ENCODE peak calls at places on chromosomes 4 and X, in four cellular contexts. N is transverse colon, J is GM23338, Q is GM12891. C is an unnamed sample.
A peak's percentile ranks its signal among the peaks of the same experiment; 100 is the strongest.

GRCh38 chr4:100311181-100311580 is 120.9 kb upstream of the DDIT4L start:
- DNase-seq in Q (no peak), N (no peak), J (peak; percentile 15), C (peak; percentile 21)

GRCh38 chr4:54165438-54165837 is 63.7 kb upstream of the PDGFRA start:
- DNase-seq in N (no peak), J (no peak), Q (no peak), C (peak; percentile 36)

GRCh38 chrX:120450163-120450562 is 18.9 kb downstream of the LAMP2 start:
- DNase-seq in N (no peak), Q (no peak), J (peak; percentile 15), C (no peak)

GRCh38 chrX:33210156-33210555 is 1.2 kb downstream of the DMD start:
- DNase-seq in N (no peak), J (no peak), Q (no peak), C (no peak)

GRCh38 chr4:3702084-3702521 is 64.1 kb upstream of the ADRA2C start:
- DNase-seq in Q (no peak), N (no peak), J (no peak), C (no peak)

GRCh38 chr4:70704333-70705145 is 16.2 kb downstream of the UTP3 start:
- DNase-seq in Q (peak; percentile 54), N (peak; percentile 88), J (peak; percentile 94), C (peak; percentile 42)

GRCh38 chrX:42941671-42942070 is 163.7 kb upstream of the PPP1R2C start:
- DNase-seq in J (no peak), Q (no peak), N (no peak), C (no peak)

GRCh38 chr4:126915999-126916625 is 716.6 kb upstream of the INTU start:
- DNase-seq in N (no peak), Q (no peak), J (no peak), C (no peak)

GRCh38 chr4:75830906-75831305 is 71.3 kb downstream of the PPEF2 start:
- DNase-seq in J (no peak), N (no peak), Q (no peak), C (no peak)

GRCh38 chrX:17750436-17750835 is 13.1 kb downstream of the SCML1 start:
- DNase-seq in Q (no peak), N (no peak), J (no peak), C (no peak)

GRCh38 chrX:154029439-154029838 is 9.7 kb upstream of the IRAK1 start:
- DNase-seq in J (no peak), N (peak; percentile 37), Q (no peak), C (no peak)

GRCh38 chr4:13590766-13591165 is 36.8 kb downstream of the BOD1L1 start:
- DNase-seq in Q (no peak), N (no peak), J (no peak), C (no peak)

GRCh38 chrX:133440081-133440796 is 24.9 kb upstream of the GPC4 start:
- DNase-seq in N (no peak), J (peak; percentile 72), Q (no peak), C (no peak)

GRCh38 chrX:16435399-16435986 is 214.5 kb upstream of the S100G start:
- DNase-seq in Q (no peak), N (no peak), J (no peak), C (no peak)

GRCh38 chrX:1581132-1581531 is 10.3 kb upstream of the AKAP17A start:
- DNase-seq in J (peak; percentile 76), Q (no peak), N (peak; percentile 65), C (no peak)

GRCh38 chrX:26747877-26748276 is 531.9 kb downstream of the MAGEB5 start:
- DNase-seq in J (no peak), Q (no peak), N (no peak), C (no peak)

GRCh38 chrX:55487143-55487542 is 2.5 kb downstream of the USP51 start:
- DNase-seq in Q (no peak), J (no peak), N (no peak), C (no peak)

GRCh38 chrX:103817502-103817901 is 14.6 kb downstream of the RAB9B start:
- DNase-seq in J (peak; percentile 63), Q (no peak), N (no peak), C (peak; percentile 15)

GRCh38 chrX:41720125-41720780 is 3.7 kb upstream of the GPR82 start:
- DNase-seq in Q (peak; percentile 6), J (no peak), N (peak; percentile 22), C (no peak)

GRCh38 chrX:120755066-120755846 is 120.4 kb downstream of the CT47B1 start:
- DNase-seq in J (no peak), Q (no peak), N (peak; percentile 47), C (no peak)

GRCh38 chrX:46263494-46263893 is 281.7 kb downstream of the ZNF674 start:
- DNase-seq in Q (no peak), N (no peak), J (no peak), C (peak; percentile 40)

GRCh38 chr4:144171697-144172096 is 31.2 kb upstream of the GYPA start:
- DNase-seq in N (no peak), Q (no peak), J (no peak), C (no peak)

GRCh38 chr4:155473420-155474095 is 96.8 kb upstream of the MAP9 start:
- DNase-seq in Q (no peak), N (no peak), J (no peak), C (no peak)

GRCh38 chr4:183011213-183011907 is 87.7 kb upstream of the WWC2 start:
- DNase-seq in J (no peak), Q (no peak), N (no peak), C (no peak)

GRCh38 chrX:42615161-42615563 is 162.8 kb downstream of the PPP1R2C start:
- DNase-seq in J (peak; percentile 44), N (peak; percentile 68), Q (no peak), C (peak; percentile 41)

GRCh38 chr4:102500371-102501175 is 586 bp upstream of the NFKB1 start:
- DNase-seq in J (peak; percentile 62), N (peak; percentile 52), Q (no peak), C (no peak)

GRCh38 chr4:2835978-2836377 is 7.7 kb upstream of the ADD1 start:
- DNase-seq in J (no peak), Q (no peak), N (peak; percentile 8), C (no peak)

GRCh38 chr4:118175506-118175905 is 141.2 kb downstream of the NDST3 start:
- DNase-seq in J (no peak), Q (no peak), N (no peak), C (no peak)

GRCh38 chrX:85993539-85994197 is 53.7 kb downstream of the CHM start:
- DNase-seq in J (no peak), Q (no peak), N (no peak), C (no peak)

GRCh38 chr4:20062054-20062453 is 189.7 kb upstream of the SLIT2 start:
- DNase-seq in J (no peak), Q (no peak), N (no peak), C (no peak)

GRCh38 chrX:13653022-13653693 is at the start of gene TCEANC:
- DNase-seq in Q (peak; percentile 58), J (peak; percentile 90), N (peak; percentile 97), C (peak; percentile 90)

GRCh38 chr4:90904018-90904417 is 776.8 kb downstream of the CCSER1 start:
- DNase-seq in Q (no peak), J (peak; percentile 28), N (no peak), C (no peak)

GRCh38 chr4:48311896-48312295 is 29.4 kb upstream of the SLAIN2 start:
- DNase-seq in J (no peak), Q (no peak), N (no peak), C (no peak)

GRCh38 chrX:13770013-13770412 is 35.5 kb downstream of the OFD1 start:
- DNase-seq in J (no peak), Q (no peak), N (no peak), C (no peak)

GRCh38 chr4:119011607-119011988 is 122.9 kb downstream of the SYNPO2 start:
- DNase-seq in Q (no peak), N (no peak), J (no peak), C (no peak)

GRCh38 chrX:13778916-13779315 is 38.0 kb downstream of the GPM6B start:
- DNase-seq in Q (no peak), N (no peak), J (peak; percentile 30), C (no peak)

GRCh38 chr4:4764506-4764905 is 95.0 kb upstream of the MSX1 start:
- DNase-seq in J (no peak), N (no peak), Q (no peak), C (no peak)

DNA sequence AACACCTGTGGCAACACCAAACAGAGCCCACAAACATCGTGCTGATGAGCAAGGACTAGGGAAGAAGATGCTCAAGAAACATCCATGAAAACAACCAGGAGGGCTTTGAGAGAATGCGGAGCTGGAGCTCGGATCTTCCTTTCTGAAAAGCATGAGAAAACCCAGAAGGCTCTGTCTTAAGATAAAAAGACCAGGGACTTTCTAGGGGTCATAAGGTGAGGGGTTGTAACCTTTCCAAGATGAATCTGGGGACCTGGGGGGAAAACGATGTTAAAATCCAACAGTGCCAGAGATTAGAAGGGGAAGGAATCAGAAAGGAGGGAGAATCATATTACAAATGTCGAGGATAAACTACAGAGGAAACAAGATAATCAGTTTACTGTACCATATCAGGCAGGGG is 10.1 kb downstream of the GK2 start:
- DNase-seq in Q (no peak), J (no peak), N (no peak), C (no peak)
- TF ChIP-seq POLR2AphosphoS5 in Q (no peak), J (no peak), N (no peak), C (no peak)

GRCh38 chr4:113761682-113762060 is at the start of gene CAMK2D:
- DNase-seq in J (no peak), Q (peak; percentile 48), N (peak; percentile 90), C (peak; percentile 80)
- TF ChIP-seq POLR2AphosphoS5 in J (peak; percentile 55), Q (no peak), N (peak; percentile 89), C (peak; percentile 82)

DNA sequence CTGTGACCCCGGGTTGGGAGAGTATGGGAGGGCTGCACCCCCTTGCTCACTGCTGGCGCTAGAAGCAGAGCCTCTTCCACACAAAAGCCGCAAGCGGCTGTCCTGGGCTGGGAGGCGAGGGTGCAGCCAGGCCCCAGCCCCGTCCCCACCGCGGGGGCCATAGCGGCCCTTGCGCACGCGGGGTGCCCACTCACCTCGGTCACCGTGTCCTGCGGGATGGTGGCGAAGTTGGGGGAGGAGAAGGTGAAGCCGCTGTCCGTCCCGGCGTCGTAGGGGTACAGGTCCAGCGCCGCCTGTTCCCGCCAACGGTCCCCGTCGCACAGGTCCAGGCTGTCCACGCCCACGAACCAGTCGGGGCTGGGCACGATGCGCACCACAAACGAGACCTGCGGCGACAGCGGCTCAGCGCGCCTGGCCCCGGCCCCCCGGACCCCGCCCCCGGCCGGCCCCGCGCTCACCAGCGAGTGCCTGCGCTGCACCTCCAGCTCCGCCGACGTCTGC is 1.5 kb downstream of the SPON2 start:
- DNase-seq in N (no peak), J (no peak), Q (no peak), C (no peak)
- TF ChIP-seq POLR2AphosphoS5 in N (no peak), J (no peak), Q (no peak), C (no peak)

DNA sequence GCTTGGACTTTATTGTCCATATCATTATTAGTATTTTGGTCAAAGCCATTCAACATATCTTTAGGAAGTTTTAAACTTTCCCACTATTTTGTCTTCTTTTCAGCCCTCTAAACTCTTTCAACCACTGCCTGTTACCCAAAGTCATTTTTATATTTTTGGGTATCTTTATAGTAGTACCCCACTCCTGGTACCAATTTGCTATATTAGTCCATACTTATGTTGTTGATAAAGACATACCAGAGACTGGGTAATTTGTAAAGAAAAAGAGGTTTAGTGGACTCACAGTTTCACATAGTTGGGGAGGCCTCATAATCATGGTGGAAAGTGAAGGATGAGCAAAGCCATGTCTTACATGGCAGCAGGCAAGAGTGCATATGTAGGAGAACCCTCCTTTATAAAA is 271.4 kb downstream of the KLHL4 start:
- DNase-seq in N (no peak), J (no peak), Q (no peak), C (no peak)
- TF ChIP-seq POLR2AphosphoS5 in N (no peak), J (no peak), Q (no peak), C (no peak)

C was measured in HCT116.